ENCODE peak calls at places on chromosomes 7 and 10, in six cellular contexts. One of them, this sample, is unnamed.

GRCh38 chr7:78702770-78703169 is 750.7 kb downstream of the MAGI2 start:
- DNase-seq in aorta: no peak
- DNase-seq in fibroblast of pulmonary artery: peak; percentile 89
- DNase-seq in SHP77: no peak
- DNase-seq in activated naive CD4-positive, alpha-beta T cell treated with anti-CD3 and anti-CD28 coated beads, Interleukin-2, amount 50 U/mL, for 16 hours: no peak
- DNase-seq in stimulated activated CD8-positive, alpha-beta memory T cell treated with anti-CD3 and anti-CD28 coated beads, Interleukin-2, amount 100 ng/mL, for 48 hours: no peak
- DNase-seq in this sample: no peak

GRCh38 chr10:74674892-74675291 is 151.5 kb upstream of the KAT6B start:
- DNase-seq in stimulated activated CD8-positive, alpha-beta memory T cell treated with anti-CD3 and anti-CD28 coated beads, Interleukin-2, amount 100 ng/mL, for 48 hours: no peak
- DNase-seq in SHP77: no peak
- DNase-seq in fibroblast of pulmonary artery: no peak
- DNase-seq in aorta: no peak
- DNase-seq in activated naive CD4-positive, alpha-beta T cell treated with anti-CD3 and anti-CD28 coated beads, Interleukin-2, amount 50 U/mL, for 16 hours: no peak
- DNase-seq in this sample: no peak

GRCh38 chr7:44114586-44115310 is 8.6 kb downstream of the POLD2 start:
- DNase-seq in activated naive CD4-positive, alpha-beta T cell treated with anti-CD3 and anti-CD28 coated beads, Interleukin-2, amount 50 U/mL, for 16 hours: no peak
- DNase-seq in fibroblast of pulmonary artery: no peak
- DNase-seq in aorta: peak; percentile 45
- DNase-seq in SHP77: no peak
- DNase-seq in stimulated activated CD8-positive, alpha-beta memory T cell treated with anti-CD3 and anti-CD28 coated beads, Interleukin-2, amount 100 ng/mL, for 48 hours: no peak
- DNase-seq in this sample: no peak

GRCh38 chr7:158187055-158187770 is 400.4 kb downstream of the PTPRN2 start:
- DNase-seq in fibroblast of pulmonary artery: no peak
- DNase-seq in aorta: no peak
- DNase-seq in SHP77: peak; percentile 49
- DNase-seq in stimulated activated CD8-positive, alpha-beta memory T cell treated with anti-CD3 and anti-CD28 coated beads, Interleukin-2, amount 100 ng/mL, for 48 hours: no peak
- DNase-seq in activated naive CD4-positive, alpha-beta T cell treated with anti-CD3 and anti-CD28 coated beads, Interleukin-2, amount 50 U/mL, for 16 hours: no peak
- DNase-seq in this sample: no peak

GRCh38 chr10:77037735-77038411 is 599.7 kb downstream of the KCNMA1 start:
- DNase-seq in SHP77: no peak
- DNase-seq in fibroblast of pulmonary artery: no peak
- DNase-seq in activated naive CD4-positive, alpha-beta T cell treated with anti-CD3 and anti-CD28 coated beads, Interleukin-2, amount 50 U/mL, for 16 hours: no peak
- DNase-seq in aorta: no peak
- DNase-seq in stimulated activated CD8-positive, alpha-beta memory T cell treated with anti-CD3 and anti-CD28 coated beads, Interleukin-2, amount 100 ng/mL, for 48 hours: no peak
- DNase-seq in this sample: no peak

GRCh38 chr7:134932707-134933370 is 53.5 kb upstream of the AGBL3 start:
- DNase-seq in aorta: peak; percentile 90
- DNase-seq in fibroblast of pulmonary artery: peak; percentile 83
- DNase-seq in SHP77: no peak
- DNase-seq in stimulated activated CD8-positive, alpha-beta memory T cell treated with anti-CD3 and anti-CD28 coated beads, Interleukin-2, amount 100 ng/mL, for 48 hours: no peak
- DNase-seq in activated naive CD4-positive, alpha-beta T cell treated with anti-CD3 and anti-CD28 coated beads, Interleukin-2, amount 50 U/mL, for 16 hours: no peak
- DNase-seq in this sample: peak; percentile 50

GRCh38 chr10:78935697-78936407 is 132.9 kb upstream of the ZMIZ1 start:
- DNase-seq in fibroblast of pulmonary artery: peak; percentile 32
- DNase-seq in SHP77: peak; percentile 26
- DNase-seq in aorta: no peak
- DNase-seq in activated naive CD4-positive, alpha-beta T cell treated with anti-CD3 and anti-CD28 coated beads, Interleukin-2, amount 50 U/mL, for 16 hours: no peak
- DNase-seq in stimulated activated CD8-positive, alpha-beta memory T cell treated with anti-CD3 and anti-CD28 coated beads, Interleukin-2, amount 100 ng/mL, for 48 hours: no peak
- DNase-seq in this sample: no peak

GRCh38 chr7:157566631-157567006 is 229.8 kb downstream of the DNAJB6 start:
- DNase-seq in SHP77: no peak
- DNase-seq in activated naive CD4-positive, alpha-beta T cell treated with anti-CD3 and anti-CD28 coated beads, Interleukin-2, amount 50 U/mL, for 16 hours: no peak
- DNase-seq in fibroblast of pulmonary artery: no peak
- DNase-seq in aorta: peak; percentile 22
- DNase-seq in stimulated activated CD8-positive, alpha-beta memory T cell treated with anti-CD3 and anti-CD28 coated beads, Interleukin-2, amount 100 ng/mL, for 48 hours: no peak
- DNase-seq in this sample: no peak

GRCh38 chr7:112864380-112864779 is 74.2 kb upstream of the TMEM168 start:
- DNase-seq in SHP77: no peak
- DNase-seq in activated naive CD4-positive, alpha-beta T cell treated with anti-CD3 and anti-CD28 coated beads, Interleukin-2, amount 50 U/mL, for 16 hours: no peak
- DNase-seq in aorta: no peak
- DNase-seq in stimulated activated CD8-positive, alpha-beta memory T cell treated with anti-CD3 and anti-CD28 coated beads, Interleukin-2, amount 100 ng/mL, for 48 hours: no peak
- DNase-seq in fibroblast of pulmonary artery: no peak
- DNase-seq in this sample: no peak

GRCh38 chr10:129466703-129467345 is at the start of gene MGMT:
- DNase-seq in fibroblast of pulmonary artery: peak; percentile 85
- DNase-seq in SHP77: no peak
- DNase-seq in aorta: peak; percentile 97
- DNase-seq in stimulated activated CD8-positive, alpha-beta memory T cell treated with anti-CD3 and anti-CD28 coated beads, Interleukin-2, amount 100 ng/mL, for 48 hours: peak; percentile 99
- DNase-seq in activated naive CD4-positive, alpha-beta T cell treated with anti-CD3 and anti-CD28 coated beads, Interleukin-2, amount 50 U/mL, for 16 hours: peak; percentile 99
- DNase-seq in this sample: peak; percentile 80

GRCh38 chr10:129514568-129515451 is 47.8 kb downstream of the MGMT start:
- DNase-seq in stimulated activated CD8-positive, alpha-beta memory T cell treated with anti-CD3 and anti-CD28 coated beads, Interleukin-2, amount 100 ng/mL, for 48 hours: no peak
- DNase-seq in aorta: no peak
- DNase-seq in fibroblast of pulmonary artery: no peak
- DNase-seq in SHP77: no peak
- DNase-seq in activated naive CD4-positive, alpha-beta T cell treated with anti-CD3 and anti-CD28 coated beads, Interleukin-2, amount 50 U/mL, for 16 hours: no peak
- DNase-seq in this sample: no peak

GRCh38 chr7:7862393-7862792 is 106.2 kb upstream of the GLCCI1 start:
- DNase-seq in activated naive CD4-positive, alpha-beta T cell treated with anti-CD3 and anti-CD28 coated beads, Interleukin-2, amount 50 U/mL, for 16 hours: no peak
- DNase-seq in SHP77: no peak
- DNase-seq in fibroblast of pulmonary artery: no peak
- DNase-seq in aorta: no peak
- DNase-seq in stimulated activated CD8-positive, alpha-beta memory T cell treated with anti-CD3 and anti-CD28 coated beads, Interleukin-2, amount 100 ng/mL, for 48 hours: no peak
- DNase-seq in this sample: no peak

GRCh38 chr7:8189615-8190014 is 72.4 kb downstream of the ICA1 start:
- DNase-seq in SHP77: no peak
- DNase-seq in fibroblast of pulmonary artery: no peak
- DNase-seq in aorta: no peak
- DNase-seq in activated naive CD4-positive, alpha-beta T cell treated with anti-CD3 and anti-CD28 coated beads, Interleukin-2, amount 50 U/mL, for 16 hours: no peak
- DNase-seq in stimulated activated CD8-positive, alpha-beta memory T cell treated with anti-CD3 and anti-CD28 coated beads, Interleukin-2, amount 100 ng/mL, for 48 hours: no peak
- DNase-seq in this sample: no peak

GRCh38 chr10:119061926-119062325 is 18.7 kb downstream of the EIF3A start:
- DNase-seq in aorta: no peak
- DNase-seq in SHP77: no peak
- DNase-seq in activated naive CD4-positive, alpha-beta T cell treated with anti-CD3 and anti-CD28 coated beads, Interleukin-2, amount 50 U/mL, for 16 hours: no peak
- DNase-seq in stimulated activated CD8-positive, alpha-beta memory T cell treated with anti-CD3 and anti-CD28 coated beads, Interleukin-2, amount 100 ng/mL, for 48 hours: no peak
- DNase-seq in fibroblast of pulmonary artery: no peak
- DNase-seq in this sample: no peak

GRCh38 chr7:22545539-22545938 is 45.6 kb upstream of the STEAP1B start:
- DNase-seq in fibroblast of pulmonary artery: no peak
- DNase-seq in SHP77: no peak
- DNase-seq in aorta: no peak
- DNase-seq in activated naive CD4-positive, alpha-beta T cell treated with anti-CD3 and anti-CD28 coated beads, Interleukin-2, amount 50 U/mL, for 16 hours: no peak
- DNase-seq in stimulated activated CD8-positive, alpha-beta memory T cell treated with anti-CD3 and anti-CD28 coated beads, Interleukin-2, amount 100 ng/mL, for 48 hours: no peak
- DNase-seq in this sample: no peak

GRCh38 chr7:26580666-26581065 is 283.7 kb downstream of the SKAP2 start:
- DNase-seq in aorta: no peak
- DNase-seq in fibroblast of pulmonary artery: no peak
- DNase-seq in SHP77: no peak
- DNase-seq in activated naive CD4-positive, alpha-beta T cell treated with anti-CD3 and anti-CD28 coated beads, Interleukin-2, amount 50 U/mL, for 16 hours: no peak
- DNase-seq in stimulated activated CD8-positive, alpha-beta memory T cell treated with anti-CD3 and anti-CD28 coated beads, Interleukin-2, amount 100 ng/mL, for 48 hours: no peak
- DNase-seq in this sample: no peak

GRCh38 chr10:74586088-74586585 is 240.3 kb upstream of the KAT6B start:
- DNase-seq in aorta: no peak
- DNase-seq in stimulated activated CD8-positive, alpha-beta memory T cell treated with anti-CD3 and anti-CD28 coated beads, Interleukin-2, amount 100 ng/mL, for 48 hours: no peak
- DNase-seq in fibroblast of pulmonary artery: no peak
- DNase-seq in SHP77: no peak
- DNase-seq in activated naive CD4-positive, alpha-beta T cell treated with anti-CD3 and anti-CD28 coated beads, Interleukin-2, amount 50 U/mL, for 16 hours: peak; percentile 43
- DNase-seq in this sample: peak; percentile 16

GRCh38 chr7:156577645-156578577 is 62.7 kb upstream of the RNF32 start:
- DNase-seq in stimulated activated CD8-positive, alpha-beta memory T cell treated with anti-CD3 and anti-CD28 coated beads, Interleukin-2, amount 100 ng/mL, for 48 hours: no peak
- DNase-seq in activated naive CD4-positive, alpha-beta T cell treated with anti-CD3 and anti-CD28 coated beads, Interleukin-2, amount 50 U/mL, for 16 hours: no peak
- DNase-seq in fibroblast of pulmonary artery: no peak
- DNase-seq in aorta: no peak
- DNase-seq in SHP77: no peak
- DNase-seq in this sample: no peak

GRCh38 chr7:40105879-40106473 is 28.4 kb downstream of the MPLKIP start:
- DNase-seq in aorta: no peak
- DNase-seq in stimulated activated CD8-positive, alpha-beta memory T cell treated with anti-CD3 and anti-CD28 coated beads, Interleukin-2, amount 100 ng/mL, for 48 hours: no peak
- DNase-seq in SHP77: no peak
- DNase-seq in activated naive CD4-positive, alpha-beta T cell treated with anti-CD3 and anti-CD28 coated beads, Interleukin-2, amount 50 U/mL, for 16 hours: no peak
- DNase-seq in fibroblast of pulmonary artery: peak; percentile 14
- DNase-seq in this sample: no peak

This sample was measured in ELF-1.